ENCODE peak calls at places on chromosome 6, in six cellular contexts. One of them, this sample, is unnamed.

GRCh38 chr6:80437186-80437585 is 330.7 kb downstream of the BCKDHB start:
- DNase-seq in EL: peak
- DNase-seq in midbrain: no peak
- DNase-seq in Kasumi-1: no peak
- DNase-seq in NCI-H2171 treated with DMSO at 0.1 percent for 48 hours: no peak
- DNase-seq in AG08396: no peak
- DNase-seq in this sample: no peak

GRCh38 chr6:714100-714499 is 21.2 kb upstream of the EXOC2 start:
- DNase-seq in Kasumi-1: no peak
- DNase-seq in AG08396: no peak
- DNase-seq in NCI-H2171 treated with DMSO at 0.1 percent for 48 hours: no peak
- DNase-seq in midbrain: no peak
- DNase-seq in EL: no peak
- DNase-seq in this sample: no peak

GRCh38 chr6:100366419-100366818 is 98.3 kb downstream of the SIM1 start:
- DNase-seq in EL: peak
- DNase-seq in AG08396: no peak
- DNase-seq in Kasumi-1: no peak
- DNase-seq in NCI-H2171 treated with DMSO at 0.1 percent for 48 hours: no peak
- DNase-seq in midbrain: no peak
- DNase-seq in this sample: no peak

GRCh38 chr6:133635447-133635846 is 253.5 kb upstream of the TCF21 start:
- DNase-seq in AG08396: no peak
- DNase-seq in Kasumi-1: no peak
- DNase-seq in midbrain: no peak
- DNase-seq in NCI-H2171 treated with DMSO at 0.1 percent for 48 hours: no peak
- DNase-seq in EL: no peak
- DNase-seq in this sample: no peak

GRCh38 chr6:15879372-15880261 is 216.8 kb upstream of the DTNBP1 start:
- DNase-seq in EL: peak
- DNase-seq in AG08396: peak
- DNase-seq in Kasumi-1: peak
- DNase-seq in NCI-H2171 treated with DMSO at 0.1 percent for 48 hours: peak
- DNase-seq in midbrain: no peak
- DNase-seq in this sample: peak

GRCh38 chr6:45148278-45148677 is 179.9 kb upstream of the RUNX2 start:
- DNase-seq in NCI-H2171 treated with DMSO at 0.1 percent for 48 hours: no peak
- DNase-seq in midbrain: no peak
- DNase-seq in Kasumi-1: no peak
- DNase-seq in AG08396: no peak
- DNase-seq in EL: no peak
- DNase-seq in this sample: no peak

GRCh38 chr6:107110200-107110599 is 5.1 kb downstream of the BEND3 start:
- DNase-seq in Kasumi-1: peak
- DNase-seq in midbrain: no peak
- DNase-seq in NCI-H2171 treated with DMSO at 0.1 percent for 48 hours: no peak
- DNase-seq in EL: no peak
- DNase-seq in AG08396: no peak
- DNase-seq in this sample: no peak

GRCh38 chr6:35081426-35081851 is 59.7 kb downstream of the TCP11 start:
- DNase-seq in Kasumi-1: peak
- DNase-seq in EL: no peak
- DNase-seq in AG08396: no peak
- DNase-seq in NCI-H2171 treated with DMSO at 0.1 percent for 48 hours: no peak
- DNase-seq in midbrain: no peak
- DNase-seq in this sample: no peak

GRCh38 chr6:169956580-169956979 is 205.2 kb downstream of the ERMARD start:
- DNase-seq in Kasumi-1: no peak
- DNase-seq in EL: no peak
- DNase-seq in midbrain: no peak
- DNase-seq in AG08396: no peak
- DNase-seq in NCI-H2171 treated with DMSO at 0.1 percent for 48 hours: no peak
- DNase-seq in this sample: no peak

GRCh38 chr6:10526156-10526555 is 5.0 kb downstream of the GCNT2 start:
- DNase-seq in EL: peak
- DNase-seq in AG08396: no peak
- DNase-seq in NCI-H2171 treated with DMSO at 0.1 percent for 48 hours: no peak
- DNase-seq in Kasumi-1: no peak
- DNase-seq in midbrain: no peak
- DNase-seq in this sample: peak

GRCh38 chr6:136593748-136594490 is 43.7 kb upstream of the MAP7 start:
- DNase-seq in AG08396: peak
- DNase-seq in midbrain: no peak
- DNase-seq in NCI-H2171 treated with DMSO at 0.1 percent for 48 hours: no peak
- DNase-seq in Kasumi-1: peak
- DNase-seq in EL: peak
- DNase-seq in this sample: peak

GRCh38 chr6:81969011-81969410 is 216.5 kb upstream of the TENT5A start:
- DNase-seq in midbrain: no peak
- DNase-seq in NCI-H2171 treated with DMSO at 0.1 percent for 48 hours: no peak
- DNase-seq in AG08396: no peak
- DNase-seq in Kasumi-1: no peak
- DNase-seq in EL: no peak
- DNase-seq in this sample: no peak

GRCh38 chr6:111842891-111843290 is 30.4 kb downstream of the FYN start:
- DNase-seq in Kasumi-1: no peak
- DNase-seq in EL: no peak
- DNase-seq in AG08396: peak
- DNase-seq in midbrain: peak
- DNase-seq in NCI-H2171 treated with DMSO at 0.1 percent for 48 hours: no peak
- DNase-seq in this sample: no peak

GRCh38 chr6:137357263-137357947 is 136.8 kb downstream of the OLIG3 start:
- DNase-seq in EL: no peak
- DNase-seq in midbrain: peak
- DNase-seq in AG08396: no peak
- DNase-seq in Kasumi-1: no peak
- DNase-seq in NCI-H2171 treated with DMSO at 0.1 percent for 48 hours: no peak
- DNase-seq in this sample: no peak

GRCh38 chr6:43846556-43846955 is 76.5 kb downstream of the VEGFA start:
- DNase-seq in Kasumi-1: no peak
- DNase-seq in EL: peak
- DNase-seq in NCI-H2171 treated with DMSO at 0.1 percent for 48 hours: no peak
- DNase-seq in midbrain: no peak
- DNase-seq in AG08396: no peak
- DNase-seq in this sample: no peak

GRCh38 chr6:104589940-104590339 is 269.8 kb downstream of the HACE1 start:
- DNase-seq in AG08396: no peak
- DNase-seq in midbrain: no peak
- DNase-seq in NCI-H2171 treated with DMSO at 0.1 percent for 48 hours: no peak
- DNase-seq in EL: no peak
- DNase-seq in Kasumi-1: no peak
- DNase-seq in this sample: no peak

GRCh38 chr6:42898891-42899361 is 16.9 kb upstream of the PTCRA start:
- DNase-seq in EL: peak
- DNase-seq in midbrain: peak
- DNase-seq in Kasumi-1: peak
- DNase-seq in NCI-H2171 treated with DMSO at 0.1 percent for 48 hours: peak
- DNase-seq in AG08396: no peak
- DNase-seq in this sample: no peak

GRCh38 chr6:16049178-16049577 is 79.7 kb upstream of the MYLIP start:
- DNase-seq in Kasumi-1: no peak
- DNase-seq in NCI-H2171 treated with DMSO at 0.1 percent for 48 hours: no peak
- DNase-seq in midbrain: no peak
- DNase-seq in AG08396: no peak
- DNase-seq in EL: peak
- DNase-seq in this sample: no peak

GRCh38 chr6:160278786-160279310 is 20.2 kb upstream of the SLC22A2 start:
- DNase-seq in midbrain: no peak
- DNase-seq in EL: no peak
- DNase-seq in Kasumi-1: no peak
- DNase-seq in NCI-H2171 treated with DMSO at 0.1 percent for 48 hours: no peak
- DNase-seq in AG08396: no peak
- DNase-seq in this sample: no peak

GRCh38 chr6:133326584-133326983 is 85.4 kb downstream of the EYA4 start:
- DNase-seq in AG08396: no peak
- DNase-seq in midbrain: no peak
- DNase-seq in EL: peak
- DNase-seq in NCI-H2171 treated with DMSO at 0.1 percent for 48 hours: no peak
- DNase-seq in Kasumi-1: no peak
- DNase-seq in this sample: no peak

GRCh38 chr6:52551483-52552277 is 25.2 kb downstream of the TRAM2 start:
- DNase-seq in AG08396: peak
- DNase-seq in NCI-H2171 treated with DMSO at 0.1 percent for 48 hours: peak
- DNase-seq in EL: peak
- DNase-seq in midbrain: no peak
- DNase-seq in Kasumi-1: no peak
- DNase-seq in this sample: peak

GRCh38 chr6:30231067-30231466 is 17.9 kb upstream of the TRIM26 start:
- DNase-seq in EL: no peak
- DNase-seq in AG08396: no peak
- DNase-seq in midbrain: no peak
- DNase-seq in Kasumi-1: no peak
- DNase-seq in NCI-H2171 treated with DMSO at 0.1 percent for 48 hours: no peak
- DNase-seq in this sample: no peak

GRCh38 chr6:3421763-3422456 is 34.9 kb downstream of the SLC22A23 start:
- DNase-seq in AG08396: no peak
- DNase-seq in EL: peak
- DNase-seq in midbrain: no peak
- DNase-seq in Kasumi-1: no peak
- DNase-seq in NCI-H2171 treated with DMSO at 0.1 percent for 48 hours: no peak
- DNase-seq in this sample: no peak

GRCh38 chr6:31004285-31004684 is 6.0 kb upstream of the MUC22 start:
- DNase-seq in NCI-H2171 treated with DMSO at 0.1 percent for 48 hours: no peak
- DNase-seq in EL: no peak
- DNase-seq in midbrain: no peak
- DNase-seq in Kasumi-1: no peak
- DNase-seq in AG08396: no peak
- DNase-seq in this sample: no peak

GRCh38 chr6:110514818-110515217 is 38.4 kb upstream of the SLC22A16 start:
- DNase-seq in EL: no peak
- DNase-seq in midbrain: no peak
- DNase-seq in NCI-H2171 treated with DMSO at 0.1 percent for 48 hours: no peak
- DNase-seq in AG08396: no peak
- DNase-seq in Kasumi-1: peak
- DNase-seq in this sample: no peak

GRCh38 chr6:155089746-155090145 is 94.6 kb downstream of the TIAM2 start:
- DNase-seq in EL: no peak
- DNase-seq in Kasumi-1: no peak
- DNase-seq in NCI-H2171 treated with DMSO at 0.1 percent for 48 hours: no peak
- DNase-seq in midbrain: no peak
- DNase-seq in AG08396: no peak
- DNase-seq in this sample: no peak

GRCh38 chr6:170111141-170111664 is 179.7 kb downstream of the DLL1 start:
- DNase-seq in EL: no peak
- DNase-seq in AG08396: no peak
- DNase-seq in midbrain: no peak
- DNase-seq in NCI-H2171 treated with DMSO at 0.1 percent for 48 hours: no peak
- DNase-seq in Kasumi-1: no peak
- DNase-seq in this sample: no peak

GRCh38 chr6:7165002-7165735 is 57.4 kb downstream of the RREB1 start:
- DNase-seq in AG08396: no peak
- DNase-seq in Kasumi-1: no peak
- DNase-seq in EL: peak
- DNase-seq in NCI-H2171 treated with DMSO at 0.1 percent for 48 hours: no peak
- DNase-seq in midbrain: no peak
- DNase-seq in this sample: no peak

GRCh38 chr6:72857791-72858190 is 235.9 kb downstream of the KCNQ5 start:
- DNase-seq in AG08396: no peak
- DNase-seq in EL: peak
- DNase-seq in Kasumi-1: no peak
- DNase-seq in NCI-H2171 treated with DMSO at 0.1 percent for 48 hours: no peak
- DNase-seq in midbrain: no peak
- DNase-seq in this sample: no peak

GRCh38 chr6:133956413-133957049 is 3.5 kb downstream of the TBPL1 start:
- DNase-seq in Kasumi-1: no peak
- DNase-seq in EL: no peak
- DNase-seq in AG08396: no peak
- DNase-seq in midbrain: no peak
- DNase-seq in NCI-H2171 treated with DMSO at 0.1 percent for 48 hours: no peak
- DNase-seq in this sample: no peak

GRCh38 chr6:166989427-166990034 is 9.7 kb upstream of the CEP43 start:
- DNase-seq in AG08396: peak
- DNase-seq in EL: peak
- DNase-seq in NCI-H2171 treated with DMSO at 0.1 percent for 48 hours: peak
- DNase-seq in midbrain: peak
- DNase-seq in Kasumi-1: peak
- DNase-seq in this sample: no peak

GRCh38 chr6:157548635-157549467 is 167.9 kb downstream of the ZDHHC14 start:
- DNase-seq in NCI-H2171 treated with DMSO at 0.1 percent for 48 hours: no peak
- DNase-seq in AG08396: no peak
- DNase-seq in EL: no peak
- DNase-seq in Kasumi-1: peak
- DNase-seq in midbrain: no peak
- DNase-seq in this sample: no peak

GRCh38 chr6:108739496-108740330 is 108.5 kb upstream of the ARMC2 start:
- DNase-seq in midbrain: no peak
- DNase-seq in AG08396: no peak
- DNase-seq in EL: no peak
- DNase-seq in Kasumi-1: no peak
- DNase-seq in NCI-H2171 treated with DMSO at 0.1 percent for 48 hours: no peak
- DNase-seq in this sample: peak

GRCh38 chr6:16206595-16207037 is 31.8 kb upstream of the GMPR start:
- DNase-seq in NCI-H2171 treated with DMSO at 0.1 percent for 48 hours: peak
- DNase-seq in midbrain: peak
- DNase-seq in EL: peak
- DNase-seq in Kasumi-1: peak
- DNase-seq in AG08396: peak
- DNase-seq in this sample: peak

GRCh38 chr6:149939909-149940672 is 1.7 kb upstream of the ULBP2 start:
- DNase-seq in NCI-H2171 treated with DMSO at 0.1 percent for 48 hours: no peak
- DNase-seq in midbrain: no peak
- DNase-seq in Kasumi-1: no peak
- DNase-seq in AG08396: no peak
- DNase-seq in EL: no peak
- DNase-seq in this sample: no peak

GRCh38 chr6:166556871-166557322 is 29.6 kb downstream of the RAMACL start:
- DNase-seq in Kasumi-1: peak
- DNase-seq in AG08396: peak
- DNase-seq in NCI-H2171 treated with DMSO at 0.1 percent for 48 hours: no peak
- DNase-seq in EL: peak
- DNase-seq in midbrain: peak
- DNase-seq in this sample: peak

GRCh38 chr6:75234126-75234865 is 9.3 kb downstream of the COX7A2 start:
- DNase-seq in EL: no peak
- DNase-seq in Kasumi-1: no peak
- DNase-seq in AG08396: no peak
- DNase-seq in NCI-H2171 treated with DMSO at 0.1 percent for 48 hours: no peak
- DNase-seq in midbrain: peak
- DNase-seq in this sample: no peak

GRCh38 chr6:17525637-17526036 is 74.5 kb upstream of the FAM8A1 start:
- DNase-seq in AG08396: no peak
- DNase-seq in NCI-H2171 treated with DMSO at 0.1 percent for 48 hours: no peak
- DNase-seq in midbrain: no peak
- DNase-seq in Kasumi-1: no peak
- DNase-seq in EL: no peak
- DNase-seq in this sample: no peak

GRCh38 chr6:80196914-80197313 is 90.4 kb downstream of the BCKDHB start:
- DNase-seq in NCI-H2171 treated with DMSO at 0.1 percent for 48 hours: no peak
- DNase-seq in Kasumi-1: no peak
- DNase-seq in midbrain: no peak
- DNase-seq in EL: no peak
- DNase-seq in AG08396: no peak
- DNase-seq in this sample: no peak

GRCh38 chr6:75230484-75231325 is 12.9 kb downstream of the COX7A2 start:
- DNase-seq in Kasumi-1: peak
- DNase-seq in midbrain: peak
- DNase-seq in EL: peak
- DNase-seq in NCI-H2171 treated with DMSO at 0.1 percent for 48 hours: peak
- DNase-seq in AG08396: peak
- DNase-seq in this sample: no peak